ENCODE peak calls at places on chromosomes 6 and 20, in seven cellular contexts. E is A549, I is IMR-90, T is HCT116, D is GM12878, Q is K562, G is HepG2. R is an unnamed sample.

GRCh38 chr20:25033250-25033940 is 24.5 kb downstream of the ACSS1 start:
- DNase-seq in G (no peak), D (no peak), T (no peak), I (no peak), Q (no peak), E (no peak), R (peak; percentile 36)

GRCh38 chr6:108872001-108872974 is 24.1 kb downstream of the ARMC2 start:
- DNase-seq in Q (no peak), T (no peak), G (no peak), D (no peak), E (no peak), I (no peak), R (no peak)

GRCh38 chr6:54717849-54718455 is 128.6 kb upstream of the FAM83B start:
- DNase-seq in D (peak; percentile 20), Q (peak; percentile 22), I (peak; percentile 37), G (peak; percentile 77), E (peak; percentile 48), T (peak; percentile 63), R (peak; percentile 29)

GRCh38 chr20:41003143-41003932 is 25.3 kb upstream of the TOP1 start:
- DNase-seq in T (peak; percentile 98), I (peak; percentile 99), Q (peak; percentile 57), E (peak; percentile 92), G (peak; percentile 99), D (no peak), R (no peak)

GRCh38 chr6:159463440-159463839 is 229.6 kb downstream of the SOD2 start:
- DNase-seq in Q (no peak), T (peak; percentile 16), E (peak; percentile 5), G (no peak), D (no peak), I (peak; percentile 10), R (peak; percentile 31)

GRCh38 chr20:50191566-50192363 is 1.1 kb downstream of the CEBPB start:
- DNase-seq in T (no peak), Q (peak; percentile 69), I (peak; percentile 28), D (no peak), G (peak; percentile 42), E (peak; percentile 75), R (peak; percentile 85)

GRCh38 chr6:105569706-105570105 is 166.8 kb upstream of the PREP start:
- DNase-seq in E (peak; percentile 86), I (no peak), G (peak; percentile 59), D (no peak), T (no peak), Q (no peak), R (no peak)

GRCh38 chr6:28134015-28134414 is 7.7 kb upstream of the ZKSCAN8 start:
- DNase-seq in I (peak; percentile 52), G (peak; percentile 59), T (peak; percentile 29), E (peak; percentile 47), Q (no peak), D (no peak), R (peak; percentile 18)

GRCh38 chr6:25278914-25279747 is at the start of gene CARMIL1:
- DNase-seq in D (no peak), T (peak; percentile 73), I (peak; percentile 52), E (peak; percentile 79), Q (peak; percentile 91), G (peak; percentile 54), R (peak; percentile 94)

GRCh38 chr6:19538086-19538485 is 299.1 kb upstream of the ID4 start:
- DNase-seq in Q (no peak), G (no peak), E (no peak), I (no peak), D (no peak), T (no peak), R (no peak)

GRCh38 chr6:119895626-119896025 is 546.1 kb upstream of the MAN1A1 start:
- DNase-seq in D (no peak), G (no peak), Q (no peak), T (no peak), E (no peak), I (no peak), R (no peak)

GRCh38 chr6:134111062-134111677 is 58.7 kb upstream of the SLC2A12 start:
- DNase-seq in Q (peak; percentile 79), G (peak; percentile 82), I (peak; percentile 68), T (peak; percentile 58), E (peak; percentile 72), D (no peak), R (peak; percentile 64)

GRCh38 chr6:148608211-148608951 is 138.4 kb upstream of the UST start:
- DNase-seq in T (peak; percentile 24), G (peak; percentile 12), D (no peak), Q (no peak), E (peak; percentile 3), I (peak; percentile 19), R (no peak)

GRCh38 chr6:53107091-53107490 is 41.5 kb downstream of the GCM1 start:
- DNase-seq in E (no peak), D (no peak), T (no peak), I (peak; percentile 50), G (no peak), Q (no peak), R (no peak)

GRCh38 chr6:160945516-160946177 is 45.9 kb upstream of the MAP3K4 start:
- DNase-seq in D (no peak), I (no peak), G (no peak), E (no peak), Q (no peak), T (no peak), R (no peak)

GRCh38 chr20:41094656-41095055 is 42.7 kb upstream of the PLCG1 start:
- DNase-seq in Q (no peak), E (no peak), T (no peak), G (no peak), I (peak; percentile 61), D (no peak), R (no peak)

GRCh38 chr6:144007455-144007778 is 642 bp downstream of the PLAGL1 start:
- DNase-seq in I (no peak), Q (no peak), E (no peak), T (no peak), D (no peak), G (no peak), R (no peak)

GRCh38 chr6:788058-788457 is 95.1 kb upstream of the EXOC2 start:
- DNase-seq in Q (no peak), I (no peak), E (no peak), D (no peak), G (no peak), T (no peak), R (no peak)

GRCh38 chr6:9620263-9620662 is 794.6 kb downstream of the TFAP2A start:
- DNase-seq in E (no peak), Q (no peak), T (no peak), G (no peak), D (no peak), I (peak; percentile 38), R (no peak)

GRCh38 chr6:26198626-26199056 is 111.4 kb downstream of the HFE start:
- DNase-seq in Q (no peak), I (peak; percentile 26), E (no peak), T (peak; percentile 53), G (no peak), D (no peak), R (no peak)

GRCh38 chr6:108161724-108162282 is 4.0 kb upstream of the NR2E1 start:
- DNase-seq in Q (no peak), T (no peak), E (no peak), I (no peak), D (no peak), G (no peak), R (no peak)

GRCh38 chr6:141307309-141307998 is 825.3 kb upstream of the GJE1 start:
- DNase-seq in E (no peak), I (no peak), T (no peak), D (no peak), G (no peak), Q (no peak), R (no peak)

GRCh38 chr6:159398633-159399032 is 229.4 kb downstream of the FNDC1 start:
- DNase-seq in G (no peak), Q (no peak), E (no peak), I (no peak), T (no peak), D (no peak), R (no peak)

GRCh38 chr20:57432874-57433491 is 41.8 kb downstream of the RBM38 start:
- DNase-seq in E (peak; percentile 31), G (no peak), D (peak; percentile 76), T (no peak), I (no peak), Q (peak; percentile 88), R (no peak)
- TF ChIP-seq RAD21 in E (no peak), G (no peak), D (no peak), T (no peak), I (no peak), Q (no peak), R (no peak)

DNA sequence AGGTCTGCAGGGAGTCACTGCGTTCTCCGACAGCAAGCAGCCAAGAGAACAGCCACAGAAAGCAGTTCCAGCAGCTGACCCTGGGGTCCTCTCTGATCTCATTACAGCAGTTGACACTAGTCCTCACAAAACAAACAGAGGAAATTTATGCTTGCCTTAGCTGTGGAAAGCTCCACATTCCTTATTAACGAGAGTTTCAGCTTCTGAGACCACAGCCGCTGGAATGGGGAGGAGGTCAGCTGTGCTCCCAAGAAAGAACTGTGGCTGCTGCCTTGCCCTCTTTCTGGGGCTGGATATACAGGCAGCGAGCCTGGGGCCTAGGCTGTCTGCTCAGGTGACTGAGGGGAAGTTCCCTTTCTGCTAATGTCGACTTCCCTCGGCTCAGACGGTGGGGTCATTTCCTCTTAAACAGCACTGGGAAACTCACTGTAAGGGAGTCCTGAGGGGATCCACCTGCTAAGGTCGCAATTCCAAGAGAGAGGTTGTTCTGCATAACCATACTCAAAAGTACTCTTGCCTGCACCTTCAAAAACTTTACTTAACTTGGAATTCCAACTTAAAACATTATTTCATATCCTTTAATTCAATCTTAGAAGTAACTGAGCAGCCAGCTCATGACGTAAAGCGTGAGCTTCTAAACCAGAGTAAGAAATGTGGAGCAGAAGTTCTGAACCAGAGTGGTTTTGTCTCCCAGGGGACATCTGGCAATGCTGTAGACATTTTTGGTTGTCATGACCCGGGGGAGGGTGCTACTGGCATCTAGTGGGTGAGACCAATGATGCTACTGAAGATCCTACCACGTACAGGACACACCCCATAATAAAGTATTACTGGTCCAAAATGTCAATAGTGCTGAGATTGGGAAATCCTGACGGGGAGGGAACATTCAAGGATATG is 80.3 kb downstream of the BACH2 start:
- DNase-seq in I (peak; percentile 35), E (peak; percentile 38), Q (no peak), T (no peak), D (no peak), G (peak; percentile 33), R (no peak)
- TF ChIP-seq RAD21 in I (no peak), E (no peak), Q (no peak), T (no peak), D (no peak), G (no peak), R (no peak)

GRCh38 chr20:33659341-33660034 is 2.6 kb upstream of the C20orf144 start:
- DNase-seq in T (no peak), E (no peak), I (no peak), G (no peak), Q (no peak), D (no peak), R (no peak)
- TF ChIP-seq RAD21 in T (no peak), E (no peak), I (no peak), G (no peak), Q (no peak), D (no peak), R (no peak)

DNA sequence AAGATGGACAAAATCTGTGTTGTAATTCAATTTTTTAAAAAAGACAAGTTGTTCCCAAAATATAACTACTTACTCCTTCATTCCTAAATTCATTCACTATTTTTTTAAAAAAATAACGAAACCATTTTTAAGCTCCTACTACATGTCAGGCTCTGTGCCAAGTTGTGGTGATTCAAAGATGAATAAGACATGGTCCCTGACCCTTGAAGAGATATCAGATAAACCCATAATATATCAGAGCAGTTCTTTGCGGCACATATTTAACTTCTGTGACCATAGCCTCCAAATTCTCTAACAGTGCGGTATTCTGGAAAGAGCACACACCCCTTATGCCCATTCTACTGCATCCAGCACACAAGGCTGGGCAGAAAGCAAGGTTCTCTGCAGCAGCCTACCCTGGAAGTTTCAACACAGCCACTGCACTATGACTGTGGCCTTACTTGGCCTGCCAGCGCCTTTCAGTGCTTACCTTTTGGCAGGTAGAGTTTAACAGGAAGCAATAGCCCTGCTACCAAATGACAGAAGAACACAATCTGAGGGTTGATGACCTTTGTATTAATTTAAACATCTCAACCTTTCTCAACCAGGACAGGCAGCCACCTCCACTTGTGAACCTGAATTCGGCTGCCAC is 406.5 kb downstream of the BTBD9 start:
- DNase-seq in Q (no peak), T (no peak), D (no peak), I (peak; percentile 51), E (no peak), G (no peak), R (no peak)
- TF ChIP-seq RAD21 in Q (no peak), T (no peak), D (no peak), I (no peak), E (no peak), G (no peak), R (no peak)

R was measured in SK-N-SH.